ENCODE peak calls at places on chromosomes 12 and 14, in ten cellular contexts. Q is ELR; L is activated T-cell treated with anti-CD3 and anti-CD28 coated beads for 4 hours; E is H4; G is anterior cingulate cortex; P is GM23248; A is fibroblast of mammary gland; I is HCT116; Z is cardiac fibroblast; C is activated effector memory CD4-positive, alpha-beta T cell treated with anti-CD3 and anti-CD28 coated beads, Interleukin-2, amount 50 U/mL, for 16 hours. J is an unnamed sample.
A peak's percentile ranks its signal among the peaks of the same experiment; 100 is the strongest.

GRCh38 chr12:94622475-94622874 is 27.9 kb downstream of the TMCC3 start:
- DNase-seq in Q (peak; percentile 56), L (no peak), E (no peak), G (no peak), P (no peak), A (no peak), I (no peak), Z (peak; percentile 33), C (no peak), J (no peak)

GRCh38 chr14:103290961-103291360 is 43.1 kb upstream of the EIF5 start:
- DNase-seq in Q (no peak), L (no peak), E (no peak), G (no peak), P (no peak), A (no peak), I (no peak), Z (no peak), C (no peak), J (no peak)

GRCh38 chr14:50344116-50344775 is 32.1 kb downstream of the DMAC2L start:
- DNase-seq in Q (peak; percentile 69), L (peak; percentile 36), E (no peak), G (no peak), P (peak; percentile 31), A (peak; percentile 39), I (no peak), Z (peak; percentile 68), C (peak; percentile 86), J (no peak)

GRCh38 chr12:50924439-50925341 is 27.7 kb upstream of the HIGD1C start:
- DNase-seq in Q (peak; percentile 69), L (no peak), E (peak; percentile 89), G (peak; percentile 74), P (peak; percentile 81), A (peak; percentile 98), I (peak; percentile 34), Z (peak; percentile 96), C (no peak), J (no peak)

GRCh38 chr14:68624541-68625220 is 168.2 kb downstream of the ZFP36L1 start:
- DNase-seq in Q (no peak), L (no peak), E (no peak), G (no peak), P (no peak), A (no peak), I (no peak), Z (no peak), C (peak; percentile 9), J (no peak)

GRCh38 chr12:98227162-98227561 is 288.2 kb upstream of the TMPO start:
- DNase-seq in Q (peak; percentile 8), L (no peak), E (no peak), G (no peak), P (peak; percentile 42), A (peak; percentile 36), I (peak; percentile 7), Z (peak; percentile 6), C (no peak), J (no peak)

GRCh38 chr12:103886398-103886797 is 43.8 kb upstream of the HSP90B1 start:
- DNase-seq in Q (no peak), L (no peak), E (no peak), G (no peak), P (no peak), A (no peak), I (no peak), Z (no peak), C (no peak), J (no peak)

GRCh38 chr12:97283297-97283696 is 179.3 kb upstream of the RMST start:
- DNase-seq in Q (no peak), L (no peak), E (no peak), G (no peak), P (no peak), A (no peak), I (no peak), Z (no peak), C (peak; percentile 63), J (no peak)

GRCh38 chr12:92899388-92900001 is 29.6 kb downstream of the EEA1 start:
- DNase-seq in Q (peak; percentile 99), L (no peak), E (peak; percentile 88), G (no peak), P (peak; percentile 98), A (peak; percentile 100), I (peak; percentile 88), Z (peak; percentile 99), C (no peak), J (peak; percentile 91)